ENCODE peak calls at places on chromosomes 3 and 15, in nine cellular contexts. G is cardiac muscle cell; R is colonic mucosa; J is CD8-positive, alpha-beta memory T cell; M is MM.1S; T is OCI-LY7; Q is mesenchymal stem cell; A is left lung; S is breast epithelium. N is an unnamed sample.

GRCh38 chr15:47484119-47484518 is 233.2 kb upstream of the SEMA6D start:
- DNase-seq in T (peak), S (no peak), R (no peak), G (no peak), Q (peak), M (no peak), J (no peak), A (no peak), N (peak)

GRCh38 chr3:12591456-12591855 is 34.6 kb downstream of the MKRN2 start:
- DNase-seq in A (no peak), M (no peak), J (no peak), Q (no peak), R (no peak), S (no peak), T (no peak), G (no peak), N (no peak)

GRCh38 chr15:64749999-64750657 is 25.3 kb downstream of the RBPMS2 start:
- DNase-seq in Q (peak), J (no peak), S (no peak), G (peak), R (no peak), T (no peak), A (no peak), M (no peak), N (peak)

GRCh38 chr15:67521770-67522568 is 1.0 kb downstream of the C15orf61 start:
- DNase-seq in M (peak), Q (peak), T (no peak), G (no peak), A (no peak), R (no peak), S (no peak), J (no peak), N (no peak)

GRCh38 chr3:178777718-178778411 is 241.6 kb downstream of the KCNMB2 start:
- DNase-seq in M (no peak), J (no peak), Q (peak), A (no peak), T (no peak), S (no peak), R (no peak), G (no peak), N (peak)

GRCh38 chr3:48595526-48596121 is 495 bp upstream of the COL7A1 start:
- DNase-seq in J (no peak), S (peak), M (no peak), Q (peak), G (no peak), A (peak), R (no peak), T (no peak), N (peak)

GRCh38 chr15:69648775-69649735 is 196.4 kb downstream of the RPLP1 start:
- DNase-seq in A (no peak), G (no peak), J (no peak), R (no peak), M (peak), T (no peak), S (peak), Q (no peak), N (no peak)

GRCh38 chr3:184748219-184749135 is 36.6 kb upstream of the MAGEF1 start:
- DNase-seq in T (peak), J (no peak), G (peak), Q (peak), S (no peak), M (peak), A (peak), R (no peak), N (no peak)

GRCh38 chr3:134798681-134799311 is 3.7 kb downstream of the EPHB1 start:
- DNase-seq in S (no peak), J (no peak), G (no peak), T (no peak), R (no peak), M (no peak), Q (no peak), A (no peak), N (no peak)

GRCh38 chr15:56835598-56836275 is 82.7 kb upstream of the TCF12 start:
- DNase-seq in J (no peak), Q (no peak), S (no peak), M (no peak), R (no peak), G (no peak), A (no peak), T (no peak), N (no peak)

GRCh38 chr3:106829206-106829605 is 548.0 kb upstream of the CCDC54 start:
- DNase-seq in A (no peak), G (no peak), R (no peak), T (no peak), S (no peak), M (no peak), Q (peak), J (no peak), N (no peak)

GRCh38 chr3:78764634-78765033 is 1003.2 kb downstream of the ROBO1 start:
- DNase-seq in G (no peak), Q (no peak), T (no peak), M (no peak), S (no peak), J (no peak), A (no peak), R (no peak), N (no peak)

GRCh38 chr3:72345237-72345878 is 502.9 kb downstream of the SHQ1 start:
- DNase-seq in S (no peak), A (no peak), M (no peak), J (no peak), Q (peak), R (no peak), G (no peak), T (no peak), N (no peak)

GRCh38 chr15:29134239-29134638 is 135.4 kb downstream of the NSMCE3 start:
- DNase-seq in Q (no peak), A (no peak), M (no peak), S (no peak), G (no peak), T (no peak), R (no peak), J (no peak), N (no peak)

GRCh38 chr3:108093616-108094015 is 2.8 kb upstream of the CD47 start:
- DNase-seq in R (no peak), S (no peak), G (no peak), M (no peak), T (no peak), A (no peak), Q (no peak), J (no peak), N (no peak)

GRCh38 chr15:67224889-67225288 is 29.6 kb downstream of the AAGAB start:
- DNase-seq in A (no peak), R (peak), M (no peak), J (no peak), G (no peak), S (no peak), T (no peak), Q (no peak), N (no peak)

GRCh38 chr3:184525337-184526157 is 36.0 kb upstream of the EPHB3 start:
- DNase-seq in S (no peak), T (no peak), M (no peak), G (peak), J (no peak), A (no peak), Q (peak), R (peak), N (no peak)

GRCh38 chr3:160739079-160739478 is 17.0 kb upstream of the PPM1L start:
- DNase-seq in T (no peak), G (no peak), R (no peak), A (no peak), M (no peak), J (no peak), S (no peak), Q (no peak), N (peak)

GRCh38 chr3:55570361-55570760 is 83.3 kb upstream of the WNT5A start:
- DNase-seq in Q (peak), S (no peak), J (no peak), G (no peak), R (no peak), M (no peak), T (no peak), A (no peak), N (no peak)

GRCh38 chr15:33242165-33242564 is 47.7 kb upstream of the FMN1 start:
- DNase-seq in A (peak), Q (peak), T (no peak), S (no peak), G (peak), M (no peak), R (no peak), J (no peak), N (peak)

GRCh38 chr15:68553994-68554715 is 24.6 kb upstream of the CORO2B start:
- DNase-seq in A (peak), S (no peak), Q (peak), T (peak), J (peak), G (peak), R (peak), M (peak), N (peak)

GRCh38 chr15:69044899-69045298 is 30.4 kb downstream of the NOX5 start:
- DNase-seq in S (no peak), A (no peak), R (no peak), T (no peak), Q (peak), J (no peak), G (no peak), M (no peak), N (peak)

GRCh38 chr15:90419738-90420487 is 31.9 kb downstream of the IQGAP1 start:
- DNase-seq in A (no peak), R (no peak), J (no peak), Q (peak), T (no peak), G (no peak), M (no peak), S (no peak), N (peak)

DNA sequence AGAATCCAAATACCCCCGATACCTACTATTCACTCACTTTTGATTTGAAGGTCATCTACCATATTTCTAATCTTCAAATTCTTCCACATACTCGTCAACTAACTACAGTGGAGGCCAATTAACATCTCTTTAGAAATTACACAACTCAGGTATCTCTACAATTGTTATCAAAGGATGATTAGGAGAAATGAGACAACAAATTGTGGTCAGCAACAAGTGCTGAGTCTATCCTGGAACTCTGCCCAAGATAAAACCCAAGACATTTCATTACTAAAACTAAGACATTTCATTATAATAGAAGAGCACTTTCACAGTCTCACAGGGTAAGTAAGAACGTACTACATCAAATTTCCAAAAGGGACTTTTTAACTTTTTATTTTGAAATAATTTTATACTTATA is 100.0 kb downstream of the TBC1D5 start:
- DNase-seq in J (no peak), S (no peak), R (no peak), T (no peak), Q (no peak), M (no peak), A (no peak), G (no peak), N (no peak)
- H3K4me3 ChIP-seq in J (no peak), S (no peak), R (no peak), T (no peak), Q (no peak), M (no peak), A (no peak), G (no peak), N (no peak)

GRCh38 chr15:35308802-35309201 is 223.7 kb upstream of the NANOGP8 start:
- DNase-seq in M (no peak), J (no peak), T (no peak), Q (peak), S (no peak), A (no peak), R (peak), G (peak), N (peak)

GRCh38 chr15:35307676-35308075 is 222.6 kb upstream of the NANOGP8 start:
- DNase-seq in S (no peak), A (no peak), J (no peak), Q (no peak), T (no peak), G (no peak), M (no peak), R (no peak), N (no peak)

GRCh38 chr15:35312355-35312754 is 227.3 kb upstream of the NANOGP8 start:
- DNase-seq in Q (no peak), M (no peak), S (no peak), G (no peak), J (no peak), R (no peak), A (no peak), T (no peak), N (no peak)

GRCh38 chr15:35309886-35310285 is 224.8 kb upstream of the NANOGP8 start:
- DNase-seq in T (no peak), Q (peak), R (no peak), M (no peak), J (no peak), G (no peak), A (no peak), S (no peak), N (peak)

GRCh38 chr15:35311607-35312006 is 226.5 kb upstream of the NANOGP8 start:
- DNase-seq in M (no peak), R (no peak), T (no peak), G (no peak), J (no peak), A (no peak), Q (no peak), S (no peak), N (no peak)
- H3K27ac ChIP-seq in M (no peak), R (no peak), T (no peak), G (no peak), J (no peak), A (no peak), Q (no peak), S (no peak), N (no peak)

DNA sequence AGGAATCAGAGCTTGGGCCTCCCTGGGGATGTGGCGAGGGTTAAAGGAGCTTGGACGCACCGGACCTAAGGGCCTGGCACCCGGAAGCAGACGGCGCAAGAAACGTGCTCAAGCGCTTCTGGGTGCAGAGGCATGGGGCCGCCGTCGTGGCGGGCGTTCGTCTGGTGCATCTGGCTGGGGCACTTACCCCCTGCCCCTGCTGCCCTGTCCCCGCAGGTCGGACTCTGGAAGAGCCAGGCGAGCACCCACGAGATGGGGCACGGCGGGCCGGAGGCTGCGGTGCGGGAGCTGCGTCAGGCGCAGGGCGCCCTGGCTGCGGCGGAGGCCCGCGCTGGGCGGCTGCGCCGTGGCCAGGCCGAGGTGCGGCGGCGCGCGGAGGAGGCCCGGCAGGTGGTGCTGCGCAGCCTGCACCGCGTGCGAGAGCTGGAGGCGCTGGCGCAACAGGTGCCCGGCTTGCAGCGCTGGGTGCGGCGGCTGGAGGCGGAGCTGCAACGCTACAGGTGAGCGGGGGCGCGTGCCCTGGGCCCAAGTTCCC is 2.5 kb downstream of the EFCC1 start:
- DNase-seq in J (peak), S (no peak), A (no peak), G (peak), Q (no peak), R (peak), T (no peak), M (peak), N (no peak)
- H3K4me3 ChIP-seq in J (no peak), S (peak), A (no peak), G (no peak), Q (no peak), R (peak), T (no peak), M (peak), N (no peak)

GRCh38 chr3:177776656-177777055 is 579.4 kb upstream of the TBL1XR1 start:
- DNase-seq in R (no peak), A (no peak), J (no peak), M (no peak), Q (peak), G (peak), S (no peak), T (no peak), N (peak)
- H3K27ac ChIP-seq in R (no peak), A (no peak), J (no peak), M (no peak), Q (no peak), G (peak), S (no peak), T (no peak), N (peak)

DNA sequence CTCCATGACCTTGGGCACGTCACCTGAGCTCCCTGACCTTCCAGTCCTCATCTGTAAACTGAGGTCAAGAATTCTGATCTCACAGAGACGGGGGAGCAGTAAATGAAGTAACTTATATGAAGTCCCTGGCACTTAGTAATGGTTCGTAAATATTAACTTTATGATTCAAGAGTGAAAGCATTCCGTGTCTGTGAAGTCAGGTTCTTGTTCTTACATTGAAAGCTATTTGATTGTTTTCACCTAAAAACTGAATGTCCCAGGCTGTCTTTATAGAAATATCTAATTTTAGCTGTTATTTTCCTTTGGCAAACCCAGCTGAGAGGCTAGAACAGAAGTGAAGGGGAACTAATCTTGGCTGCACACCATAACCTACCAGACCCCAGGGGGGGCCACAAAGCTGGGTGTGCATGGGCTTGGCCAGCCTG is 84.5 kb downstream of the CHSY1 start:
- DNase-seq in M (no peak), G (no peak), T (no peak), R (no peak), J (no peak), S (no peak), A (peak), Q (no peak), N (no peak)
- H3K4me3 ChIP-seq in M (no peak), G (no peak), T (no peak), R (no peak), J (no peak), S (no peak), A (no peak), Q (no peak), N (no peak)

DNA sequence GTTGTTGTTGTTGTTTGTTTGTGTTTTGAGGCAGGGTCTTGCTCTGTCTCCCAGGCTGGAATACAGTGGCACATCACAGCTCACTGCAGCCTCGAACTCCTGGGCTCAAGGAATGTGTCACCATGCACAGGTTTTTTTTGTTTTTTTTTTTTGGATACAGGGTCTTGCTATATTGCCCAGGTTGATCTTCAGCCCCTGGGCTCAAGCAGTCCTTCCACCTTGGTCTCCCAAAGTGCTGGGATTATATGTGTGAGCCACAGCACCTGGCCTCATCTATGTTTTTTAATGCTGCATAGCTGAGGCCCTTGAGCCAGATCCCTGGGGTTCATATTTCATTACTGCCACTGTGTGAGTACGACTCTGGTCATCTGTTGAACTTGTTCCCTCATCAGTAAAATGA is 352.6 kb downstream of the FEZF2 start:
- DNase-seq in A (no peak), J (no peak), Q (no peak), S (no peak), M (no peak), T (no peak), R (no peak), G (no peak), N (no peak)
- H3K27ac ChIP-seq in A (no peak), J (no peak), Q (no peak), S (no peak), M (no peak), T (no peak), R (no peak), G (no peak), N (no peak)

GRCh38 chr3:10121064-10121463 is 5.6 kb downstream of the BRK1 start:
- DNase-seq in G (no peak), S (no peak), A (no peak), J (no peak), M (no peak), R (no peak), Q (no peak), T (no peak), N (no peak)

GRCh38 chr3:10119376-10119775 is 3.9 kb downstream of the BRK1 start:
- DNase-seq in Q (no peak), M (no peak), J (no peak), T (no peak), S (no peak), G (no peak), A (no peak), R (no peak), N (no peak)

GRCh38 chr3:10115326-10116137 is at the start of gene BRK1:
- DNase-seq in G (peak), Q (peak), R (peak), S (peak), A (peak), T (peak), J (peak), M (peak), N (peak)

GRCh38 chr3:10116138-10116460 is 624 bp downstream of the BRK1 start:
- DNase-seq in G (no peak), J (peak), A (no peak), R (no peak), M (peak), Q (peak), S (no peak), T (no peak), N (peak)

GRCh38 chr3:10116928-10117327 is 1.5 kb downstream of the BRK1 start:
- DNase-seq in J (no peak), T (no peak), R (no peak), M (no peak), S (no peak), A (no peak), G (no peak), Q (no peak), N (no peak)
- H3K4me3 ChIP-seq in J (peak), T (peak), R (peak), M (peak), S (peak), A (no peak), G (no peak), Q (peak), N (no peak)

GRCh38 chr3:30648670-30649357 is 42.4 kb downstream of the TGFBR2 start:
- DNase-seq in R (no peak), J (no peak), A (no peak), T (peak), G (no peak), M (no peak), Q (no peak), S (no peak), N (no peak)
- H3K27ac ChIP-seq in R (peak), J (no peak), A (peak), T (peak), G (no peak), M (peak), Q (no peak), S (no peak), N (peak)

GRCh38 chr3:31490502-31490901 is 42.2 kb upstream of the STT3B start:
- DNase-seq in A (no peak), G (no peak), M (no peak), R (no peak), J (no peak), S (no peak), T (no peak), Q (no peak), N (no peak)
- H3K4me3 ChIP-seq in A (no peak), G (no peak), M (no peak), R (no peak), J (no peak), S (no peak), T (no peak), Q (no peak), N (no peak)

N was measured in brain microvascular endothelial cell.